ENCODE peak calls at places on chromosomes 12 and 14, in four cellular contexts. V is brain microvascular endothelial cell, S is brain pericyte, Y is iPS-NIHi11. U is an unnamed sample.

GRCh38 chr12:116692605-116693004 is 45.3 kb downstream of the SPRING1 start:
- DNase-seq in S (no peak), Y (no peak), V (no peak), U (no peak)

GRCh38 chr12:12210983-12211382 is 55.9 kb downstream of the LRP6 start:
- DNase-seq in V (no peak), Y (no peak), S (no peak), U (no peak)

GRCh38 chr12:67804168-67804567 is 155.6 kb downstream of the DYRK2 start:
- DNase-seq in Y (no peak), S (no peak), V (no peak), U (no peak)

GRCh38 chr12:132524405-132524804 is 34.5 kb downstream of the FBRSL1 start:
- DNase-seq in S (no peak), V (peak), Y (no peak), U (no peak)

GRCh38 chr14:60294670-60295069 is 45.6 kb downstream of the PPM1A start:
- DNase-seq in Y (no peak), S (no peak), V (no peak), U (no peak)

GRCh38 chr12:96248532-96248931 is 54.4 kb downstream of the ELK3 start:
- DNase-seq in S (no peak), V (no peak), Y (no peak), U (no peak)

GRCh38 chr14:103136388-103137271 is 13.4 kb downstream of the TNFAIP2 start:
- DNase-seq in Y (peak), V (peak), S (no peak), U (no peak)

GRCh38 chr14:39181026-39181692 is 6.1 kb downstream of the PNN start:
- DNase-seq in Y (no peak), S (no peak), V (no peak), U (no peak)

GRCh38 chr12:33795536-33795935 is 226.8 kb upstream of the ALG10 start:
- DNase-seq in S (no peak), V (no peak), Y (no peak), U (no peak)

GRCh38 chr14:68897559-68898160 is 81.4 kb downstream of the ACTN1 start:
- DNase-seq in S (no peak), V (no peak), Y (no peak), U (no peak)

GRCh38 chr12:105803292-105803691 is 335.5 kb downstream of the NUAK1 start:
- DNase-seq in Y (no peak), S (no peak), V (no peak), U (no peak)

GRCh38 chr14:34190746-34191145 is 239.9 kb upstream of the EGLN3 start:
- DNase-seq in V (no peak), S (no peak), Y (no peak), U (no peak)

U was measured in smooth muscle cell of the brain vasculature.